ENCODE peak calls at places on chromosomes 13 and 19, in five cellular contexts. K is A549, C is H1, W is SK-N-SH, Q is HepG2. A is an unnamed sample.

GRCh38 chr19:662207-662961 is 630 bp downstream of the RNF126 start:
- DNase-seq in K (peak), C (no peak), W (peak), Q (peak), A (peak)

GRCh38 chr13:42007844-42008243 is 40.6 kb upstream of the DGKH start:
- DNase-seq in K (no peak), C (no peak), W (no peak), Q (no peak), A (peak)

GRCh38 chr13:45623516-45624090 is 8.1 kb upstream of the ERICH6B start:
- DNase-seq in K (peak), C (no peak), W (peak), Q (peak), A (peak)

GRCh38 chr19:5484398-5485285 is 29.4 kb downstream of the ZNRF4 start:
- DNase-seq in K (no peak), C (no peak), W (peak), Q (peak), A (peak)

GRCh38 chr13:102940770-102941169 is 94.9 kb downstream of the ERCC5 start:
- DNase-seq in K (no peak), C (no peak), W (no peak), Q (no peak), A (no peak)

GRCh38 chr19:53196777-53197396 is 3.7 kb upstream of the ZNF665 start:
- DNase-seq in K (no peak), C (peak), W (peak), Q (peak), A (peak)

GRCh38 chr13:59279024-59279423 is 884.7 kb downstream of the DIAPH3 start:
- DNase-seq in K (no peak), C (no peak), W (peak), Q (no peak), A (no peak)

GRCh38 chr13:25249001-25249543 is 38.2 kb downstream of the MTMR6 start:
- DNase-seq in K (peak), C (no peak), W (peak), Q (peak), A (peak)

GRCh38 chr13:35598233-35598632 is 121.7 kb upstream of the MAB21L1 start:
- DNase-seq in K (no peak), C (no peak), W (no peak), Q (no peak), A (no peak)

GRCh38 chr19:19459707-19460251 is 54.3 kb downstream of the GATAD2A start:
- DNase-seq in K (no peak), C (no peak), W (no peak), Q (no peak), A (peak)

GRCh38 chr19:41327076-41327475 is 17.1 kb downstream of the CCDC97 start:
- DNase-seq in K (no peak), C (no peak), W (no peak), Q (no peak), A (no peak)

GRCh38 chr13:97856001-97856675 is 97.3 kb upstream of the IPO5 start:
- DNase-seq in K (no peak), C (no peak), W (peak), Q (no peak), A (no peak)

GRCh38 chr19:18896421-18896841 is 473 bp upstream of the CERS1 start:
- DNase-seq in K (peak), C (peak), W (peak), Q (no peak), A (no peak)

GRCh38 chr19:5995606-5996005 is 17.7 kb upstream of the RANBP3 start:
- DNase-seq in K (no peak), C (no peak), W (no peak), Q (no peak), A (no peak)

GRCh38 chr19:28504727-28505126 is 708.2 kb downstream of the UQCRFS1 start:
- DNase-seq in K (no peak), C (no peak), W (no peak), Q (no peak), A (no peak)

GRCh38 chr13:95724252-95724651 is 47.3 kb downstream of the DNAJC3 start:
- DNase-seq in K (no peak), C (no peak), W (no peak), Q (no peak), A (peak)
- TF ChIP-seq RFX5 in K (no peak), C (no peak), W (no peak), Q (no peak), A (no peak)

GRCh38 chr19:47109177-47109540 is 4.4 kb downstream of the ZC3H4 start:
- DNase-seq in K (no peak), C (no peak), W (no peak), Q (no peak), A (no peak)

GRCh38 chr19:47107953-47108746 is 5.4 kb downstream of the ZC3H4 start:
- DNase-seq in K (no peak), C (no peak), W (no peak), Q (no peak), A (peak)

GRCh38 chr19:47110521-47111080 is 3.0 kb downstream of the ZC3H4 start:
- DNase-seq in K (no peak), C (no peak), W (no peak), Q (no peak), A (no peak)

GRCh38 chr19:47111081-47111589 is 2.4 kb downstream of the ZC3H4 start:
- DNase-seq in K (no peak), C (no peak), W (peak), Q (no peak), A (no peak)

DNA sequence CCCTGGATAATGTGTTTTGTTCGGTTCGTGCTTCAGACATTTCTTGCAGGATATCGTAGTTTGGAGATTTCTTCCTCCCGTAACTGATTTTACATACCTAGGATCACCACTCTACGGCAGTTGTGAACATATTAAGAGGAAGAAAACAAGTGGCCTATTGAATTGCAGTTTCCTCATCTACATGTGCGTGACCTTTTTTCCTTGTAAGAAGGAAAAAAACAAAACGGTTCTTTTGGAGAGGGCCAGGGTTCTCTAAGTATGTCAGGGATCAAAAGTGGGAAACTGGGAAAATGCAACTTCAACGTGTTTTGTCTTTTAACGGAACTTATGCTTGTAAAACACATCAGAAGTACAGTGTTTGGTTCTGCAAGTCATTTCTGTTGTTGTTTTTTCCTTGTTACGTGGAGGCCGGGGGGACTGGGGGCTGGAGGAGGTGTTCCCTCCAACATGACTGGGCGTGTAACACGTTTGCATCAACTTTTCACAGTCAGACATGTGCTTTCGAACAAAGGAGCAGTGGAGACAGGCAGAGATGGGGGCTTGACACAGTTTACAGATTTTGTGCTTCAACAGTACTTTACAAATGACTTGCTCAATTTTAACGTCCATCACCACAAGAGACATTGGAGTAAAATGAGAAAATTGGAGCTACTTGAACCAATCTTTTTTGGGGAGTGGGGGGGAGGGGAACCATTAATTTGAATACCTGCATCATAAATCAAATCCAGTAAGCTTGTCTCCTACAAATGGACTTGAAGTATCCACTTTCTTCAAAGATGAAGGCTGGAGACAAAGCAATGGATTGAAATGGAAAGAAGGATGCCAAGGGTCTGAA is 3.8 kb downstream of the ZC3H4 start:
- DNase-seq in K (peak), C (no peak), W (no peak), Q (no peak), A (peak)
- TF ChIP-seq RFX5 in K (no peak), C (no peak), W (no peak), Q (no peak), A (no peak)

DNA sequence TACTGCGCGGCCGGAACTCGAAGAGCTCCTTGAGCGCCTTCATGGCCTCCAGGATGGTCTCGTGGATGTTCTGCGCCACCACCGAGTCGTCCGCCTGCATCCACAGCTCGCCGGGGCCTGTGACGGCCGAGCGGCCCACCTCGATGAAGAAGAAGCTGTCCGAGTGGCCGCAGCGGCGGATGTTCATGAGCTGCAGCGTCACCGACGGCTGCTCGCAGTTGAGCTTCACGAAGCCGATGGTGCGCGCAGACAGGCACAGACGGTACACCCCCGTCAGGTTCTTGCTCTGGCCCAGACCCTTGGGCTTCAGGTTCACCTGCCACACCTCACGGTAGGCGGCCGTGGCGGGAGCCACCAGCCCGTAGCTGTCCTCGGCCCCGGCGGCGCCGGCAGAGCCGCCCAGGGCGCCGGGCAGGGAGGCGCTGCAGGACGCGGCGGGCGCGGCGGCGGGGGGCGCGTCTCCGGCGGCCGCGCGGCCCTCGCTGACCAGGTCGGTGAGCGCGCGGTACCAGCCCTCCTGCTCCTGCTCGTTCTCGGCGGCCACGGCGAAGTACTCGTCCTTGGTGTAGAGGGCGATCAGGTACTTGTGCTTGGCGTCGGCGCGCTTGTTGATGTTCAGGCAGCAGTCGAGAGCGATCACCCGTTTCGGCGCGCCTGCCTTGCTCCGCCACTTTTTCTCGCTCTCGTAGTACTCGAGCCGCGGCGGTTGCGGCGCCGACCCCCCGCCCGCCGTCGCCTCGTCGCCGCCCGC is 1.1 kb downstream of the IRS2 start:
- DNase-seq in K (peak), C (peak), W (peak), Q (no peak), A (peak)
- TF ChIP-seq RFX5 in K (no peak), C (no peak), W (no peak), Q (no peak), A (no peak)

GRCh38 chr13:109545964-109546363 is 240.4 kb downstream of the IRS2 start:
- DNase-seq in K (no peak), C (no peak), W (no peak), Q (no peak), A (no peak)

GRCh38 chr13:109541081-109541480 is 245.3 kb downstream of the IRS2 start:
- DNase-seq in K (no peak), C (no peak), W (no peak), Q (no peak), A (no peak)
- TF ChIP-seq RFX5 in K (no peak), C (no peak), W (no peak), Q (no peak), A (no peak)

GRCh38 chr19:33469171-33470039 is 52.2 kb downstream of the PEPD start:
- DNase-seq in K (no peak), C (no peak), W (no peak), Q (no peak), A (no peak)
- TF ChIP-seq RFX5 in K (no peak), C (no peak), W (no peak), Q (no peak), A (no peak)

GRCh38 chr19:15379996-15380647 is 535 bp upstream of the AKAP8 start:
- DNase-seq in K (peak), C (peak), W (no peak), Q (peak), A (peak)
- TF ChIP-seq RFX5 in K (no peak), C (no peak), W (no peak), Q (no peak), A (no peak)

GRCh38 chr13:112895521-112896465 is 73.2 kb upstream of the MCF2L start:
- DNase-seq in K (no peak), C (no peak), W (no peak), Q (no peak), A (no peak)
- TF ChIP-seq RFX5 in K (no peak), C (no peak), W (no peak), Q (no peak), A (no peak)

GRCh38 chr19:29858000-29858596 is 46.3 kb downstream of the CCNE1 start:
- DNase-seq in K (peak), C (peak), W (peak), Q (no peak), A (no peak)
- TF ChIP-seq RFX5 in K (no peak), C (no peak), W (no peak), Q (no peak), A (no peak)

GRCh38 chr13:26679411-26679810 is 81.2 kb downstream of the GPR12 start:
- DNase-seq in K (no peak), C (no peak), W (no peak), Q (no peak), A (peak)
- TF ChIP-seq RFX5 in K (no peak), C (no peak), W (no peak), Q (no peak), A (no peak)

DNA sequence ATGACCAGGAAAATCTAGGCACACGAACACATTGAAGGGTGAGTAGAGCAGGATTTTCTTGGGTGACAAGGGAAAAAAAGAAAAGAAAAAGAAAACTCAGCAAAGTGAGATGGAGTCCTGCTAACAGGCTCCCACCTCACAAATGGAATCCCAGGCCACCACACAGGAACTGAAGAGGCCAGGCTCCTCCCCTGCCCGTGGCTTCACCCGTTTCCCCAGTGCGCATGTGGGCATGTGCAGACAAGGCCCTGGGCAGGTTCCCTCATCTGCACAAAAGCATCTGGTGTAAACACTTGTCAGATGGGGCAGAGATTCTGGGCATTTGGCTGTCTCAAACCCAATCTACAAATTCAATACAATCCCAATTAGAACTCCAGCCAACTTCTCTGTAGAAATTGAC is 24.5 kb downstream of the CFAP97D2 start:
- DNase-seq in K (no peak), C (no peak), W (no peak), Q (no peak), A (no peak)
- TF ChIP-seq RFX5 in K (no peak), C (no peak), W (no peak), Q (no peak), A (no peak)